ENCODE peak calls at places on chromosome X, in ten cellular contexts. Z is activated naive CD8-positive, alpha-beta T cell treated with anti-CD3 and anti-CD28 coated beads, Interleukin-2, amount 50 U/mL, for 24 hours; U is fibroblast of the conjunctiva; G is stimulated activated CD8-positive, alpha-beta memory T cell treated with anti-CD3 and anti-CD28 coated beads, Interleukin-7, amount 100 ng/mL, for 1 hour; K is H4; C is BJ; S is NCI-H774; M is adipocyte; E is H9; I is sciatic nerve. H is an unnamed sample.

GRCh38 chrX:115337735-115338134 is 48.2 kb downstream of the LUZP4 start:
- DNase-seq in Z (no peak), K (no peak), M (peak), C (peak), E (no peak), U (peak), S (no peak), I (no peak), G (no peak), H (peak)

GRCh38 chrX:24395775-24396174 is 35.3 kb downstream of the SUPT20HL1 start:
- DNase-seq in Z (peak), C (peak), G (peak), E (peak), I (no peak), K (peak), U (peak), S (peak), M (peak), H (peak)

GRCh38 chrX:50114113-50114512 is 86.7 kb downstream of the AKAP4 start:
- DNase-seq in S (no peak), I (no peak), C (no peak), U (no peak), K (no peak), Z (no peak), E (no peak), G (no peak), M (no peak), H (no peak)

GRCh38 chrX:7270018-7270417 is 122.1 kb upstream of the PUDP start:
- DNase-seq in S (no peak), K (no peak), E (no peak), G (no peak), C (peak), U (no peak), I (no peak), M (peak), Z (no peak), H (peak)

GRCh38 chrX:31546130-31546529 is 474.3 kb upstream of the FTHL17 start:
- DNase-seq in I (no peak), G (no peak), Z (no peak), U (peak), M (peak), K (peak), C (peak), E (no peak), S (no peak), H (peak)

GRCh38 chrX:135522132-135522530 is 1.7 kb downstream of the INTS6L start:
- DNase-seq in U (no peak), M (no peak), C (no peak), S (no peak), Z (no peak), K (no peak), I (no peak), E (no peak), G (no peak), H (no peak)

GRCh38 chrX:65900850-65901844 is 138.7 kb downstream of the VSIG4 start:
- DNase-seq in E (no peak), C (no peak), S (no peak), U (no peak), I (no peak), M (no peak), G (no peak), Z (no peak), K (no peak), H (no peak)

GRCh38 chrX:120380699-120381098 is 18.8 kb downstream of the ATP1B4 start:
- DNase-seq in G (no peak), I (no peak), M (peak), Z (peak), S (no peak), U (no peak), C (no peak), E (peak), K (peak), H (no peak)

GRCh38 chrX:108304210-108304609 is 134.0 kb downstream of the COL4A6 start:
- DNase-seq in C (no peak), U (peak), S (no peak), I (no peak), E (no peak), K (peak), M (no peak), G (no peak), Z (no peak), H (no peak)

GRCh38 chrX:150513564-150513963 is 54.9 kb upstream of the MTM1 start:
- DNase-seq in S (no peak), G (no peak), I (no peak), E (peak), K (no peak), M (no peak), Z (no peak), U (no peak), C (no peak), H (no peak)

GRCh38 chrX:106649523-106650428 is 38.0 kb downstream of the RADX start:
- DNase-seq in C (no peak), K (no peak), I (no peak), E (no peak), Z (no peak), M (no peak), G (no peak), U (no peak), S (no peak), H (no peak)

GRCh38 chrX:1453951-1454785 is 1.5 kb upstream of the ASMTL start:
- DNase-seq in S (no peak), G (peak), I (peak), E (peak), U (peak), C (peak), M (peak), Z (peak), K (peak), H (no peak)

GRCh38 chrX:153951683-153952372 is 7.4 kb upstream of the RENBP start:
- DNase-seq in E (no peak), M (no peak), G (no peak), K (no peak), S (no peak), Z (no peak), C (no peak), U (no peak), I (no peak), H (no peak)

GRCh38 chrX:153004780-153005179 is 10.9 kb upstream of the PNMA5 start:
- DNase-seq in E (no peak), I (no peak), M (no peak), K (no peak), C (no peak), U (no peak), G (no peak), Z (no peak), S (no peak), H (no peak)

GRCh38 chrX:129748265-129748664 is 9.5 kb downstream of the XPNPEP2 start:
- DNase-seq in C (peak), S (no peak), E (no peak), Z (no peak), K (no peak), G (no peak), U (peak), M (peak), I (no peak), H (peak)

GRCh38 chrX:6226053-6226645 is 2.5 kb downstream of the NLGN4X start:
- DNase-seq in S (no peak), G (no peak), Z (no peak), I (peak), C (no peak), K (no peak), U (no peak), M (no peak), E (peak), H (no peak)

GRCh38 chrX:40140706-40141499 is 43.1 kb upstream of the BCOR start:
- DNase-seq in U (no peak), G (no peak), M (peak), K (no peak), E (peak), S (no peak), C (no peak), Z (no peak), I (peak), H (no peak)

GRCh38 chrX:35115205-35115604 is 172.6 kb downstream of the FAM47B start:
- DNase-seq in E (no peak), C (peak), U (no peak), S (no peak), K (no peak), M (peak), Z (no peak), I (no peak), G (no peak), H (peak)

GRCh38 chrX:153933751-153934472 is 925 bp downstream of the NAA10 start:
- DNase-seq in U (no peak), Z (no peak), G (no peak), I (no peak), K (no peak), S (no peak), M (peak), C (no peak), E (no peak), H (peak)

GRCh38 chrX:14939644-14940043 is 66.4 kb downstream of the MOSPD2 start:
- DNase-seq in E (peak), S (no peak), G (no peak), U (no peak), I (no peak), M (no peak), K (no peak), Z (no peak), C (no peak), H (no peak)

GRCh38 chrX:153381684-153382532 is 19.2 kb downstream of the PNMA6E start:
- DNase-seq in C (peak), G (no peak), I (no peak), Z (peak), S (peak), K (peak), U (peak), E (peak), M (peak), H (peak)